ENCODE peak calls at places on chromosomes 16 and 17, in four cellular contexts. One of them, this sample, is unnamed.

GRCh38 chr17:82400206-82400605 is 17.9 kb upstream of the HEXD start:
- DNase-seq in neural progenitor cell: no peak
- DNase-seq in endothelial cell of umbilical vein: no peak
- DNase-seq in IMR-90: peak
- DNase-seq in this sample: no peak

GRCh38 chr17:76687278-76688164 is 23.2 kb downstream of the MXRA7 start:
- DNase-seq in IMR-90: no peak
- DNase-seq in endothelial cell of umbilical vein: no peak
- DNase-seq in neural progenitor cell: no peak
- DNase-seq in this sample: no peak

GRCh38 chr17:62966426-62967110 is 533 bp downstream of the TANC2 start:
- DNase-seq in endothelial cell of umbilical vein: peak
- DNase-seq in neural progenitor cell: peak
- DNase-seq in IMR-90: peak
- DNase-seq in this sample: no peak

GRCh38 chr16:71648921-71649320 is 22.9 kb downstream of the MARVELD3 start:
- DNase-seq in neural progenitor cell: peak
- DNase-seq in endothelial cell of umbilical vein: no peak
- DNase-seq in IMR-90: no peak
- DNase-seq in this sample: no peak

GRCh38 chr16:76287466-76287865 is 10.3 kb downstream of the CNTNAP4 start:
- DNase-seq in endothelial cell of umbilical vein: no peak
- DNase-seq in neural progenitor cell: no peak
- DNase-seq in IMR-90: no peak
- DNase-seq in this sample: no peak

GRCh38 chr17:79944821-79945391 is 90.8 kb downstream of the TBC1D16 start:
- DNase-seq in endothelial cell of umbilical vein: no peak
- DNase-seq in IMR-90: no peak
- DNase-seq in neural progenitor cell: no peak
- DNase-seq in this sample: no peak

GRCh38 chr16:54051821-54052220 is 234.8 kb downstream of the IRX3 start:
- DNase-seq in IMR-90: no peak
- DNase-seq in endothelial cell of umbilical vein: no peak
- DNase-seq in neural progenitor cell: no peak
- DNase-seq in this sample: no peak

GRCh38 chr16:81366316-81366932 is 51.7 kb downstream of the GAN start:
- DNase-seq in IMR-90: peak
- DNase-seq in endothelial cell of umbilical vein: peak
- DNase-seq in neural progenitor cell: peak
- DNase-seq in this sample: peak

GRCh38 chr17:21363776-21364642 is 12.1 kb upstream of the KCNJ12 start:
- DNase-seq in endothelial cell of umbilical vein: no peak
- DNase-seq in neural progenitor cell: no peak
- DNase-seq in IMR-90: no peak
- DNase-seq in this sample: no peak

GRCh38 chr16:87279094-87279658 is 38.0 kb downstream of the C16orf95 start:
- DNase-seq in neural progenitor cell: no peak
- DNase-seq in endothelial cell of umbilical vein: no peak
- DNase-seq in IMR-90: no peak
- DNase-seq in this sample: no peak

GRCh38 chr17:67024736-67025135 is 19.6 kb upstream of the CACNG1 start:
- DNase-seq in neural progenitor cell: no peak
- DNase-seq in IMR-90: no peak
- DNase-seq in endothelial cell of umbilical vein: no peak
- DNase-seq in this sample: no peak

GRCh38 chr17:16478693-16479092 is 13.3 kb downstream of the LRRC75A start:
- DNase-seq in endothelial cell of umbilical vein: no peak
- DNase-seq in IMR-90: no peak
- DNase-seq in neural progenitor cell: no peak
- DNase-seq in this sample: no peak

GRCh38 chr17:66548158-66548557 is 245.7 kb downstream of the PRKCA start:
- DNase-seq in IMR-90: no peak
- DNase-seq in endothelial cell of umbilical vein: peak
- DNase-seq in neural progenitor cell: no peak
- DNase-seq in this sample: no peak

GRCh38 chr16:58306327-58306726 is 11.5 kb upstream of the PRSS54 start:
- DNase-seq in IMR-90: peak
- DNase-seq in endothelial cell of umbilical vein: peak
- DNase-seq in neural progenitor cell: no peak
- DNase-seq in this sample: peak

GRCh38 chr16:30731411-30731810 is 16.8 kb upstream of the PHKG2 start:
- DNase-seq in neural progenitor cell: no peak
- DNase-seq in endothelial cell of umbilical vein: no peak
- DNase-seq in IMR-90: peak
- DNase-seq in this sample: no peak

GRCh38 chr17:80663783-80664206 is 119.2 kb downstream of the RPTOR start:
- DNase-seq in neural progenitor cell: no peak
- DNase-seq in IMR-90: peak
- DNase-seq in endothelial cell of umbilical vein: no peak
- DNase-seq in this sample: no peak

GRCh38 chr16:73878616-73879015 is 418.0 kb upstream of the PSMD7 start:
- DNase-seq in IMR-90: peak
- DNase-seq in neural progenitor cell: peak
- DNase-seq in endothelial cell of umbilical vein: peak
- DNase-seq in this sample: peak

GRCh38 chr17:81734405-81735055 is 22.4 kb downstream of the SLC25A10 start:
- DNase-seq in IMR-90: no peak
- DNase-seq in neural progenitor cell: no peak
- DNase-seq in endothelial cell of umbilical vein: no peak
- DNase-seq in this sample: no peak

GRCh38 chr16:59067207-59067606 is 333.1 kb upstream of the GOT2 start:
- DNase-seq in endothelial cell of umbilical vein: peak
- DNase-seq in IMR-90: peak
- DNase-seq in neural progenitor cell: no peak
- DNase-seq in this sample: no peak

GRCh38 chr17:82674656-82675475 is 23.6 kb downstream of the RAB40B start:
- DNase-seq in neural progenitor cell: no peak
- DNase-seq in IMR-90: no peak
- DNase-seq in endothelial cell of umbilical vein: no peak
- DNase-seq in this sample: no peak

GRCh38 chr17:43754947-43755346 is 3.6 kb downstream of the SOST start:
- DNase-seq in IMR-90: no peak
- DNase-seq in endothelial cell of umbilical vein: no peak
- DNase-seq in neural progenitor cell: no peak
- DNase-seq in this sample: no peak

GRCh38 chr17:82019208-82019727 is 3.4 kb downstream of the CENPX start:
- DNase-seq in endothelial cell of umbilical vein: no peak
- DNase-seq in IMR-90: no peak
- DNase-seq in neural progenitor cell: no peak
- DNase-seq in this sample: no peak

GRCh38 chr17:33595783-33596182 is 302.7 kb upstream of the ASIC2 start:
- DNase-seq in endothelial cell of umbilical vein: no peak
- DNase-seq in IMR-90: no peak
- DNase-seq in neural progenitor cell: peak
- DNase-seq in this sample: no peak

GRCh38 chr17:5583426-5584382 is 605 bp downstream of the NLRP1 start:
- DNase-seq in IMR-90: peak
- DNase-seq in neural progenitor cell: no peak
- DNase-seq in endothelial cell of umbilical vein: peak
- DNase-seq in this sample: peak

GRCh38 chr17:58331815-58332719 is 3.5 kb upstream of the TSPOAP1 start:
- DNase-seq in IMR-90: no peak
- DNase-seq in endothelial cell of umbilical vein: no peak
- DNase-seq in neural progenitor cell: no peak
- DNase-seq in this sample: peak

GRCh38 chr16:86975445-86975844 is 341.7 kb downstream of the C16orf95 start:
- DNase-seq in endothelial cell of umbilical vein: peak
- DNase-seq in neural progenitor cell: peak
- DNase-seq in IMR-90: peak
- DNase-seq in this sample: no peak

GRCh38 chr16:24626251-24626650 is 86.9 kb downstream of the RBBP6 start:
- DNase-seq in neural progenitor cell: no peak
- DNase-seq in IMR-90: peak
- DNase-seq in endothelial cell of umbilical vein: no peak
- DNase-seq in this sample: no peak

GRCh38 chr16:48918520-48919258 is 308.7 kb upstream of the N4BP1 start:
- DNase-seq in neural progenitor cell: no peak
- DNase-seq in IMR-90: no peak
- DNase-seq in endothelial cell of umbilical vein: no peak
- DNase-seq in this sample: no peak

GRCh38 chr17:15237106-15237425 is 28.1 kb downstream of the PMP22 start:
- DNase-seq in IMR-90: no peak
- DNase-seq in endothelial cell of umbilical vein: no peak
- DNase-seq in neural progenitor cell: no peak
- DNase-seq in this sample: no peak

GRCh38 chr17:43936434-43936833 is 5.8 kb downstream of the PPY start:
- DNase-seq in IMR-90: peak
- DNase-seq in endothelial cell of umbilical vein: no peak
- DNase-seq in neural progenitor cell: no peak
- DNase-seq in this sample: no peak

DNA sequence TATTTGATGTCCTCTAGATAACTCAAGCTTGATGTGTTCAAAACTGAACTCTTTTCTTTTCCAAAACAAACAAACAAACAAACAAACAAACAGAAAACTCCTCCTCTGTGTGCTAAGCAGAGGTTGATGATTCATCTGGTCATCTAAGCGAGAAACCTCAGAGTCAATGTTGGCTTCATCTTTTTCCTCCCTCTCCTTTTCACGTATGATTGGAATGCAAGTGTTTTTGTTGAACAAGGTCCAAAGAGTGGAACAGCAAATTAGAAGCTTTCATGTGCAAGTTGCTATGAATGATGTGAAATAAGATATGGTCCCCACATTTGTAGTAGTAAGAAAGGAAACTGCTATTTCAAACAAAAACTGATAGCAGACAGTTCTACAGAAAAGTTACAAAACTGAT is 52.5 kb downstream of the TBX4 start:
- DNase-seq in neural progenitor cell: no peak
- DNase-seq in endothelial cell of umbilical vein: peak
- DNase-seq in IMR-90: peak
- DNase-seq in this sample: peak
- H3K4me2 ChIP-seq in neural progenitor cell: no peak
- H3K4me2 ChIP-seq in endothelial cell of umbilical vein: no peak
- H3K4me2 ChIP-seq in IMR-90: peak
- H3K4me2 ChIP-seq in this sample: no peak

DNA sequence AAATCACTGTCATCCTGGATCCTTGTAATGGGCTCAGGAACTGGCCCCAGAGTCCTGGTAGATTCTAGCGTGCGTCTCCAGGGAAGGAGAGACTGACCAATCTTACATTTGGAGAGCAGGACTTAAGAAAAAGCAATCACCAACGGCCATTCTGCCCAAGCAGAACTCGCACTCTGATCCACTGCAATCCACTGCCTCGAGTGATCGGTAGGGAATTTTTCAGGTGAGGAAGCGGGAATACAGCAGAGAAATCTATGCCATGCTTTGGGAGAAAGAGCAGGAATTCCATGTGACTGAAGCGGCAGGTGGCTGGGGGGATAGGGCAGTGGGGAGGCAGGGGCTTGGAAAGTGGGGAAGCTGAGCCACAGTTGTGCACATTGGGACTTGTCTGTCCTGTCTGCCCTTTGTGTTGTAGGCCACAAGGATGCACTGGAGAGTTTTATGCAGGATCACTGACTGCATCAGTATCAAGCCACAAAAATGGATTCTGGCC is 143.9 kb upstream of the HS3ST2 start:
- DNase-seq in neural progenitor cell: no peak
- DNase-seq in endothelial cell of umbilical vein: no peak
- DNase-seq in IMR-90: no peak
- DNase-seq in this sample: no peak
- H3K4me2 ChIP-seq in neural progenitor cell: peak
- H3K4me2 ChIP-seq in endothelial cell of umbilical vein: no peak
- H3K4me2 ChIP-seq in IMR-90: no peak
- H3K4me2 ChIP-seq in this sample: peak

GRCh38 chr16:591892-592517 is 2.1 kb downstream of the RAB40C start:
- DNase-seq in IMR-90: no peak
- DNase-seq in neural progenitor cell: no peak
- DNase-seq in endothelial cell of umbilical vein: no peak
- DNase-seq in this sample: peak
- H3K4me2 ChIP-seq in IMR-90: no peak
- H3K4me2 ChIP-seq in neural progenitor cell: no peak
- H3K4me2 ChIP-seq in endothelial cell of umbilical vein: no peak
- H3K4me2 ChIP-seq in this sample: no peak

GRCh38 chr17:2418572-2418971 is 17.7 kb upstream of the MNT start:
- DNase-seq in neural progenitor cell: no peak
- DNase-seq in endothelial cell of umbilical vein: no peak
- DNase-seq in IMR-90: peak
- DNase-seq in this sample: no peak

GRCh38 chr17:2414665-2415064 is 13.8 kb upstream of the MNT start:
- DNase-seq in IMR-90: no peak
- DNase-seq in neural progenitor cell: no peak
- DNase-seq in endothelial cell of umbilical vein: no peak
- DNase-seq in this sample: no peak

GRCh38 chr17:2415081-2415480 is 14.2 kb upstream of the MNT start:
- DNase-seq in IMR-90: no peak
- DNase-seq in endothelial cell of umbilical vein: no peak
- DNase-seq in neural progenitor cell: no peak
- DNase-seq in this sample: no peak

GRCh38 chr17:2419526-2419925 is 18.7 kb upstream of the MNT start:
- DNase-seq in IMR-90: no peak
- DNase-seq in endothelial cell of umbilical vein: no peak
- DNase-seq in neural progenitor cell: no peak
- DNase-seq in this sample: no peak

GRCh38 chr17:2416010-2416734 is 15.3 kb upstream of the MNT start:
- DNase-seq in neural progenitor cell: peak
- DNase-seq in IMR-90: peak
- DNase-seq in endothelial cell of umbilical vein: peak
- DNase-seq in this sample: peak
- H3K4me2 ChIP-seq in neural progenitor cell: peak
- H3K4me2 ChIP-seq in IMR-90: no peak
- H3K4me2 ChIP-seq in endothelial cell of umbilical vein: no peak
- H3K4me2 ChIP-seq in this sample: no peak